ENCODE peak calls at places on chromosomes 16 and 17, in nine cellular contexts. Y is stimulated activated CD8-positive, alpha-beta memory T cell treated with anti-CD3 and anti-CD28 coated beads, Interleukin-2, amount 100 ng/mL, for 48 hours; F is LHCN-M2; L is HEK293T; M is GDM1; O is CD8-positive, alpha-beta memory T cell; T is NCI-H2029; Z is activated gamma-delta T cell treated with anti-CD3 and anti-CD28 coated beads, Interleukin-2, amount 50 U/mL, for 16 hours; A is AG04450. H is an unnamed sample.

GRCh38 chr17:12821376-12821940 is 32.2 kb downstream of the ARHGAP44 start:
- DNase-seq in F (peak), L (no peak), M (no peak), A (no peak), T (no peak), Z (no peak), Y (no peak), O (no peak), H (no peak)

GRCh38 chr16:68388124-68388523 is 60.2 kb downstream of the SMPD3 start:
- DNase-seq in Y (no peak), Z (no peak), A (no peak), O (no peak), F (no peak), T (no peak), M (no peak), L (no peak), H (no peak)

GRCh38 chr17:9968881-9969280 is 63.8 kb upstream of the RCVRN start:
- DNase-seq in L (no peak), A (no peak), T (no peak), Y (no peak), M (no peak), O (no peak), Z (no peak), F (no peak), H (no peak)

GRCh38 chr17:80719449-80719848 is 174.8 kb downstream of the RPTOR start:
- DNase-seq in Z (no peak), A (no peak), L (no peak), F (no peak), Y (no peak), M (no peak), O (no peak), T (no peak), H (no peak)

GRCh38 chr16:29862383-29862883 is 593 bp downstream of the CDIPT start:
- DNase-seq in M (no peak), A (no peak), L (no peak), F (no peak), O (no peak), Y (no peak), Z (no peak), T (no peak), H (no peak)

GRCh38 chr16:14303654-14304394 is 232.7 kb downstream of the MRTFB start:
- DNase-seq in A (no peak), M (no peak), F (peak), O (no peak), Y (no peak), L (no peak), Z (no peak), T (no peak), H (no peak)

GRCh38 chr16:67301080-67301757 is 21.9 kb downstream of the PLEKHG4 start:
- DNase-seq in Z (no peak), A (no peak), T (no peak), O (no peak), Y (no peak), L (no peak), F (no peak), M (no peak), H (no peak)

GRCh38 chr16:23836078-23836403 is 258 bp downstream of the PRKCB start:
- DNase-seq in Y (no peak), T (no peak), O (no peak), A (no peak), L (no peak), M (no peak), F (no peak), Z (no peak), H (no peak)

GRCh38 chr16:85536073-85536410 is 77.1 kb upstream of the GSE1 start:
- DNase-seq in F (no peak), Z (no peak), L (no peak), A (no peak), T (no peak), Y (no peak), M (peak), O (no peak), H (no peak)

GRCh38 chr17:61221181-61221580 is 178.5 kb upstream of the TBX2 start:
- DNase-seq in L (no peak), F (no peak), A (no peak), Y (no peak), Z (no peak), M (peak), O (no peak), T (no peak), H (no peak)

GRCh38 chr17:73291260-73291801 is 20.5 kb downstream of the CDC42EP4 start:
- DNase-seq in A (no peak), Z (no peak), L (no peak), Y (no peak), T (no peak), O (no peak), M (peak), F (peak), H (no peak)

GRCh38 chr17:31686495-31686894 is 172.5 kb downstream of the COPRS start:
- DNase-seq in L (no peak), Y (no peak), Z (no peak), T (no peak), O (no peak), F (no peak), A (no peak), M (no peak), H (no peak)

GRCh38 chr17:33290156-33290697 is 2.9 kb downstream of the ASIC2 start:
- DNase-seq in T (no peak), A (no peak), Z (no peak), O (no peak), Y (no peak), F (no peak), M (no peak), L (no peak), H (no peak)

GRCh38 chr17:33642002-33642401 is 348.9 kb upstream of the ASIC2 start:
- DNase-seq in O (no peak), M (no peak), F (no peak), T (no peak), Y (no peak), A (no peak), L (no peak), Z (no peak), H (no peak)

GRCh38 chr16:81462683-81463082 is 18.1 kb downstream of the CMIP start:
- DNase-seq in F (no peak), O (no peak), Y (no peak), L (no peak), M (no peak), Z (no peak), A (no peak), T (no peak), H (no peak)

GRCh38 chr16:57889960-57890751 is 80.8 kb downstream of the CNGB1 start:
- DNase-seq in T (no peak), Y (no peak), Z (no peak), L (no peak), O (no peak), F (no peak), M (no peak), A (no peak), H (no peak)

GRCh38 chr17:1506649-1507254 is 9.7 kb downstream of the INPP5K start:
- DNase-seq in F (no peak), O (no peak), T (no peak), L (no peak), Y (no peak), M (no peak), Z (no peak), A (no peak), H (no peak)

GRCh38 chr17:45370949-45371413 is 54.2 kb upstream of the MAP3K14 start:
- DNase-seq in M (no peak), Y (no peak), L (no peak), O (no peak), Z (no peak), T (no peak), A (no peak), F (peak), H (no peak)

GRCh38 chr17:51044964-51045363 is 75.7 kb downstream of the SPAG9 start:
- DNase-seq in O (no peak), M (no peak), A (no peak), Z (no peak), T (no peak), F (no peak), Y (no peak), L (no peak), H (no peak)

GRCh38 chr17:64387545-64388171 is 3.0 kb downstream of the PECAM1 start:
- DNase-seq in O (no peak), Z (no peak), T (no peak), A (no peak), M (no peak), L (no peak), F (no peak), Y (no peak), H (no peak)

GRCh38 chr17:8869416-8869815 is 1.9 kb upstream of the PIK3R6 start:
- DNase-seq in L (no peak), T (no peak), A (no peak), F (no peak), O (no peak), Z (no peak), Y (no peak), M (no peak), H (no peak)

GRCh38 chr17:44345497-44346026 is 460 bp downstream of the GRN start:
- DNase-seq in A (no peak), T (no peak), Z (no peak), F (peak), L (peak), O (peak), M (peak), Y (no peak), H (peak)

GRCh38 chr17:45981306-45981705 is 17.7 kb upstream of the STH start:
- DNase-seq in F (no peak), A (no peak), L (no peak), Y (no peak), T (no peak), O (no peak), Z (no peak), M (no peak), H (no peak)

GRCh38 chr16:89490386-89491237 is at the start of gene ANKRD11:
- DNase-seq in Z (peak), L (peak), M (peak), A (peak), F (peak), O (peak), T (peak), Y (peak), H (peak)

GRCh38 chr17:44871546-44871945 is 23.9 kb downstream of the HIGD1B start:
- DNase-seq in M (no peak), Y (no peak), Z (no peak), T (no peak), O (no peak), L (no peak), A (no peak), F (no peak), H (no peak)

GRCh38 chr17:5361426-5361825 is 58.0 kb downstream of the NUP88 start:
- DNase-seq in T (no peak), O (no peak), Z (no peak), L (no peak), Y (no peak), M (no peak), F (no peak), A (no peak), H (no peak)

GRCh38 chr16:57358527-57359095 is at the start of gene CCL22:
- DNase-seq in T (no peak), Z (no peak), O (no peak), Y (peak), M (no peak), F (no peak), L (no peak), A (no peak), H (peak)

GRCh38 chr16:68790130-68790761 is 53.1 kb upstream of the TANGO6 start:
- DNase-seq in T (no peak), O (no peak), Y (no peak), A (no peak), M (no peak), Z (no peak), L (no peak), F (peak), H (no peak)

GRCh38 chr16:54417384-54417783 is 130.8 kb upstream of the IRX3 start:
- DNase-seq in O (no peak), M (no peak), A (no peak), Z (no peak), F (no peak), L (no peak), Y (no peak), T (no peak), H (no peak)

GRCh38 chr17:79796570-79797491 is at the start of gene CBX8:
- DNase-seq in F (peak), Z (peak), A (peak), M (peak), Y (peak), T (peak), O (peak), L (peak), H (peak)

GRCh38 chr16:68128577-68129305 is 43.6 kb downstream of the NFATC3 start:
- DNase-seq in A (no peak), Y (no peak), M (no peak), T (peak), O (no peak), L (no peak), F (peak), Z (no peak), H (no peak)

GRCh38 chr16:1823821-1824220 is 2.8 kb downstream of the HAGH start:
- DNase-seq in L (no peak), F (peak), O (no peak), M (peak), Z (no peak), A (peak), T (no peak), Y (no peak), H (peak)

GRCh38 chr17:7502987-7503386 is 18.8 kb downstream of the POLR2A start:
- DNase-seq in T (no peak), Y (no peak), L (no peak), F (no peak), A (no peak), O (no peak), M (no peak), Z (no peak), H (peak)

GRCh38 chr17:13302983-13303382 is 285.2 kb upstream of the ELAC2 start:
- DNase-seq in A (no peak), Z (no peak), L (no peak), Y (no peak), T (no peak), O (no peak), M (no peak), F (no peak), H (no peak)

GRCh38 chr16:87425941-87426340 is 33.8 kb downstream of the MAP1LC3B start:
- DNase-seq in F (no peak), A (no peak), L (no peak), Z (no peak), Y (no peak), O (no peak), T (no peak), M (no peak), H (no peak)